ENCODE peak calls at places on chromosomes 4 and X, in eight cellular contexts. I is choroid plexus epithelial cell, E is dorsolateral prefrontal cortex, V is A549, P is kidney epithelial cell, Z is uterus, W is fibroblast of mammary gland, G is hepatocyte. B is an unnamed sample.

GRCh38 chrX:133881893-133882292 is 103.5 kb downstream of the GPC3 start:
- DNase-seq in G (no peak), Z (no peak), I (no peak), V (no peak), E (no peak), P (no peak), W (no peak), B (no peak)

GRCh38 chrX:13091111-13091765 is 46.8 kb upstream of the FAM9C start:
- DNase-seq in I (peak), Z (no peak), V (no peak), G (no peak), E (no peak), W (no peak), P (no peak), B (no peak)

GRCh38 chr4:98601719-98602118 is 56.7 kb downstream of the TSPAN5 start:
- DNase-seq in I (peak), Z (no peak), G (no peak), E (no peak), W (peak), V (no peak), P (peak), B (no peak)

GRCh38 chr4:2080429-2081300 is 21.5 kb downstream of the NAT8L start:
- DNase-seq in P (no peak), E (no peak), V (no peak), I (no peak), Z (no peak), G (no peak), W (no peak), B (no peak)

GRCh38 chrX:10618911-10619310 is 1.5 kb downstream of the MID1 start:
- DNase-seq in G (peak), P (no peak), W (peak), I (no peak), E (no peak), Z (no peak), V (no peak), B (no peak)

GRCh38 chrX:71301195-71301924 is at the start of gene ITGB1BP2:
- DNase-seq in E (no peak), I (peak), P (no peak), V (no peak), Z (peak), G (peak), W (peak), B (no peak)

GRCh38 chr4:19772581-19772980 is 479.1 kb upstream of the SLIT2 start:
- DNase-seq in I (no peak), Z (no peak), G (no peak), V (no peak), W (no peak), E (no peak), P (no peak), B (no peak)

GRCh38 chrX:138754861-138755260 is 43.3 kb upstream of the FGF13 start:
- DNase-seq in E (no peak), P (no peak), Z (no peak), G (no peak), V (no peak), I (no peak), W (peak), B (no peak)

GRCh38 chr4:141680060-141680459 is 43.7 kb downstream of the IL15 start:
- DNase-seq in V (no peak), E (no peak), G (no peak), Z (no peak), I (no peak), W (no peak), P (no peak), B (no peak)

GRCh38 chr4:183443609-183444148 is 757 bp upstream of the CDKN2AIP start:
- DNase-seq in P (no peak), I (peak), V (no peak), W (no peak), G (no peak), E (peak), Z (peak), B (no peak)

GRCh38 chrX:34900691-34901090 is 41.9 kb upstream of the FAM47B start:
- DNase-seq in W (no peak), Z (no peak), E (no peak), I (peak), V (no peak), G (no peak), P (no peak), B (peak)

GRCh38 chr4:101853028-101853427 is 62.5 kb downstream of the BANK1 start:
- DNase-seq in P (no peak), V (no peak), Z (no peak), W (no peak), G (no peak), E (no peak), I (peak), B (no peak)

GRCh38 chr4:5460106-5460801 is 248.1 kb downstream of the EVC2 start:
- DNase-seq in W (peak), P (no peak), V (peak), Z (no peak), I (peak), G (peak), E (no peak), B (no peak)

GRCh38 chr4:189187531-189188052 is 753.1 kb upstream of the FRG1 start:
- DNase-seq in P (no peak), E (no peak), I (no peak), G (no peak), V (no peak), Z (no peak), W (no peak), B (no peak)

GRCh38 chr4:48799157-48799556 is 19.1 kb upstream of the FRYL start:
- DNase-seq in W (peak), E (no peak), Z (no peak), V (no peak), P (no peak), I (no peak), G (no peak), B (no peak)

GRCh38 chrX:1418901-1419544 is 27.1 kb upstream of the SLC25A6 start:
- DNase-seq in Z (no peak), G (no peak), I (no peak), W (no peak), V (no peak), P (no peak), E (peak), B (no peak)

GRCh38 chrX:29858714-29859113 is 356.6 kb upstream of the MAGEB2 start:
- DNase-seq in G (no peak), W (peak), V (no peak), E (no peak), Z (no peak), P (no peak), I (peak), B (no peak)

GRCh38 chr4:74133786-74134499 is 24.0 kb upstream of the MTHFD2L start:
- DNase-seq in V (peak), W (peak), P (peak), E (peak), G (peak), Z (peak), I (peak), B (peak)

GRCh38 chr4:184460495-184461285 is 13.7 kb downstream of the IRF2 start:
- DNase-seq in E (no peak), I (no peak), P (no peak), G (no peak), W (no peak), Z (no peak), V (no peak), B (no peak)

DNA sequence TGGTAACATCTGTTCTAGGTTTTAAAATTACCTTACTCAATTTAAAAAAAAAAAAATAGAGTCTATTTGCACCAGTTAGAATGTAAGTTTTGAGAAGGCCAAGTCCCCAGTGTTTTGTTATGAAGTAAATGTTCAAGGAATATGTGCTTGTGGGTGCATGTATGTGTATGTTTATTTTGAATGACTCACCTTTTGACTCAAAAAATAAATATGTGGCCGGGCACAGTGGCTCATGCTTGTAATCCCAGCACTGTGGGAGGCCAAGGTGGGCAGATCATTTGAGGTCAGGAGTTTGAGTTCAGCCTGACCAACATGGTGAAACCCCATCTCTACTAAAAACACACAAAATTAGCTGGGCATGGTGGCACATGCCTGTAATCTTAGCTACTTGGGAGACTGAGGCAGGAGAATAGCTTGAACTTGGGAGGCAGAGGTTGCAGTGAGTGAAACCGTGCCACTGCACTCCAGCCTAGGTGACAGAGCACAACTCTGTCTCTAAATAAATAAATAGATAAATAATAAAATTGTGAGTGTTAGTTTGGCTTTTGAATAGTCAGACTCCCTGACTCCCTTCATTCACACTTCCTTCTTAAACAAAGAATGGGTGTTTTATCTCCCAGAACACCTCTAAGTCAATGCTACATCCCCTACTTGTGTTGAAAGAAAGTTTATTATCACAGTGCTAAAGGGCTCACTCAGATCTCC is 511.3 kb upstream of the PCDH7 start:
- DNase-seq in P (peak), E (no peak), Z (no peak), I (peak), V (peak), G (no peak), W (peak), B (no peak)
- H3K4me3 ChIP-seq in P (no peak), E (no peak), Z (no peak), I (no peak), V (no peak), G (no peak), W (no peak), B (no peak)

GRCh38 chr4:152780267-152780811 is 585 bp downstream of the ARFIP1 start:
- DNase-seq in G (peak), Z (no peak), V (no peak), E (no peak), I (peak), P (no peak), W (peak), B (no peak)

GRCh38 chr4:152779513-152780266 is at the start of the genes ARFIP1 and TIGD4:
- DNase-seq in E (peak), P (peak), W (peak), I (peak), G (peak), Z (peak), V (peak), B (peak)

GRCh38 chr4:152785639-152786517 is 6.1 kb downstream of the ARFIP1 start:
- DNase-seq in E (no peak), V (no peak), Z (no peak), P (no peak), W (peak), I (no peak), G (no peak), B (no peak)

GRCh38 chr4:152778656-152779512 is 646 bp downstream of the TIGD4 start:
- DNase-seq in V (peak), P (no peak), I (peak), G (peak), E (no peak), W (peak), Z (no peak), B (no peak)

GRCh38 chr4:152784490-152785195 is 4.9 kb downstream of the ARFIP1 start:
- DNase-seq in V (peak), P (no peak), I (peak), E (no peak), Z (no peak), W (peak), G (peak), B (no peak)
- TF ChIP-seq CTCF in V (no peak), P (no peak), I (peak), E (no peak), Z (no peak), W (peak), G (peak), B (peak)

DNA sequence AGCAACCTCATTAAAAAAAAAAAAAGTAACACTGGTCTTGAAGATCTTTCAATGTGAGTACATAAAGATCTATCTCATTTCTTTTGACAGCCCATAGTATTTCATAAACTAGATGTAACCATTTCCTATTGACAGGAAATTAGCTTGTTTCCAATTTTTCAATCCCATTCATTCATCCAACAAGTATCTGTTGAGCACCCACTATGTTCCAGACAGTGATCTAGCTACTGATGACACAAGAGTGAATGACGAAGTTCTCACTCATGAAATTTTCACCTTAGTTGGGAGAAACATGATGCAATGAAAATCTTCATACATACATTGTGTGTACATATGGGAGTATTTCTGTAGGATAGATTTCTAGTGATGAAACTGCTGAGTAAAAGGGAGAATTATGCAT is 1.7 kb downstream of the CD38 start:
- DNase-seq in Z (no peak), E (no peak), P (no peak), W (no peak), V (no peak), G (no peak), I (peak), B (no peak)
- H3K4me3 ChIP-seq in Z (no peak), E (peak), P (no peak), W (no peak), V (peak), G (peak), I (peak), B (peak)

GRCh38 chr4:82275431-82276423 is 98.1 kb downstream of the HNRNPD start:
- DNase-seq in P (no peak), W (no peak), V (peak), G (no peak), E (no peak), I (no peak), Z (no peak), B (no peak)
- TF ChIP-seq CTCF in P (no peak), W (no peak), V (no peak), G (no peak), E (no peak), I (no peak), Z (no peak), B (no peak)

DNA sequence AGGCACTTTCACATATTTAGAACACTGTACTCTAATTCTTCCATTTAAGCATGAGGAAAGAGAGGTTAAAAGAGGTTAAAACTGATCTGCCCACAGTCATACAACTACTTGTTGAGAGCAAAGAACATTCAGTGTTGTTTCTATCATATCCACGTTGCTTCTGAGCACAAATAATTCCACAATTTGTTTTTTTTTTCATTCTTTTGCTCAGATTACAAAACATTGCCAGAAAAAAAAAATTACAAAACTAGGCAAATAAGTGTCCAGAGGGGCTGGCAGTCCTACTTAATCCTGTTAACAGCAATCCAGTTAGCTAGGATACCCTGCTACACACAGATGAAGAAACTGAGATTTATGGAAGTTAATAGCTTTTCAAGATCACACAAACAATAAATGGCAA is 6.3 kb upstream of the USP53 start:
- DNase-seq in W (no peak), V (no peak), E (no peak), P (no peak), Z (no peak), G (no peak), I (no peak), B (no peak)
- H3K4me3 ChIP-seq in W (no peak), V (no peak), E (no peak), P (no peak), Z (no peak), G (no peak), I (no peak), B (no peak)

B was measured in retinal pigment epithelial cell.